ENCODE peak calls at places on chromosomes 11 and 22, in seven cellular contexts. T is stimulated activated naive CD8-positive, alpha-beta T cell treated with anti-CD3 and anti-CD28 coated beads, Interleukin-15, amount 100 ng/mL, for 72 hours; Z is fibroblast of pulmonary artery; P is substantia nigra; X is T-helper 9 cell; C is nephron progenitor cell; J is Right ventricle myocardium superior. S is an unnamed sample.

GRCh38 chr11:128595221-128595620 is 7.9 kb upstream of the ETS1 start:
- DNase-seq in T (no peak), Z (peak; percentile 18), P (no peak), X (no peak), C (no peak), J (no peak), S (no peak)

GRCh38 chr11:15204766-15205165 is 90.0 kb downstream of the INSC start:
- DNase-seq in T (no peak), Z (no peak), P (no peak), X (no peak), C (no peak), J (no peak), S (no peak)

GRCh38 chr11:78181155-78181554 is 7.3 kb downstream of the KCTD21 start:
- DNase-seq in T (no peak), Z (peak; percentile 56), P (no peak), X (no peak), C (no peak), J (no peak), S (no peak)

GRCh38 chr11:65212226-65212801 is 30.6 kb downstream of the CAPN1 start:
- DNase-seq in T (no peak), Z (no peak), P (no peak), X (no peak), C (no peak), J (no peak), S (no peak)

GRCh38 chr11:127106142-127106541 is 105.6 kb upstream of the KIRREL3 start:
- DNase-seq in T (no peak), Z (no peak), P (no peak), X (no peak), C (peak; percentile 55), J (no peak), S (peak; percentile 37)

GRCh38 chr11:77046060-77046501 is 11.9 kb downstream of the B3GNT6 start:
- DNase-seq in T (peak; percentile 68), Z (peak; percentile 13), P (no peak), X (peak; percentile 47), C (peak; percentile 80), J (peak; percentile 55), S (peak; percentile 35)

GRCh38 chr22:21683401-21683811 is 17.6 kb downstream of the PPIL2 start:
- DNase-seq in T (no peak), Z (no peak), P (no peak), X (no peak), C (no peak), J (no peak), S (no peak)

GRCh38 chr11:17739945-17740338 is 5.4 kb downstream of the KCNC1 start:
- DNase-seq in T (no peak), Z (no peak), P (no peak), X (no peak), C (no peak), J (no peak), S (no peak)

GRCh38 chr11:8071616-8072581 is 9.1 kb upstream of the TUB start:
- DNase-seq in T (no peak), Z (no peak), P (no peak), X (no peak), C (no peak), J (no peak), S (no peak)

GRCh38 chr11:56716379-56716854 is 17.5 kb downstream of the OR9G1 start:
- DNase-seq in T (no peak), Z (no peak), P (no peak), X (no peak), C (no peak), J (no peak), S (no peak)

GRCh38 chr11:70590356-70590991 is 192.1 kb downstream of the CTTN start:
- DNase-seq in T (peak; percentile 58), Z (no peak), P (no peak), X (no peak), C (no peak), J (no peak), S (no peak)

GRCh38 chr11:117281159-117281558 is 10.0 kb upstream of the BACE1-AS start:
- DNase-seq in T (no peak), Z (peak; percentile 99), P (no peak), X (no peak), C (no peak), J (no peak), S (no peak)

S was measured in SK-N-DZ.